ENCODE peak calls at places on chromosomes 16 and 17, in four cellular contexts. M, J, O and F are unnamed samples.

GRCh38 chr16:24577167-24577566 is 37.8 kb downstream of the RBBP6 start:
- DNase-seq in M (no peak), J (no peak), O (no peak), F (no peak)

GRCh38 chr16:19913306-19913717 is 28.7 kb upstream of the GPRC5B start:
- DNase-seq in M (no peak), J (no peak), O (no peak), F (no peak)

GRCh38 chr16:86734559-86735480 is 156.5 kb downstream of the FOXL1 start:
- DNase-seq in M (no peak), J (no peak), O (no peak), F (no peak)

GRCh38 chr17:80779961-80780380 is 211.7 kb upstream of the CHMP6 start:
- DNase-seq in M (no peak), J (no peak), O (no peak), F (no peak)

GRCh38 chr17:80855968-80856862 is 135.4 kb upstream of the CHMP6 start:
- DNase-seq in M (peak; percentile 74), J (peak; percentile 94), O (no peak), F (no peak)

GRCh38 chr17:33498069-33498468 is 205.0 kb upstream of the ASIC2 start:
- DNase-seq in M (no peak), J (no peak), O (no peak), F (no peak)

GRCh38 chr17:57406131-57406980 is 150.0 kb downstream of the MSI2 start:
- DNase-seq in M (no peak), J (no peak), O (peak; percentile 53), F (no peak)

GRCh38 chr16:89201467-89202377 is 1.4 kb upstream of the SLC22A31 start:
- DNase-seq in M (peak; percentile 71), J (peak; percentile 72), O (peak; percentile 89), F (peak; percentile 24)

GRCh38 chr17:76353599-76354316 is at the start of gene PRPSAP1:
- DNase-seq in M (peak; percentile 83), J (peak; percentile 84), O (peak; percentile 89), F (peak; percentile 73)

GRCh38 chr16:4847774-4848587 is 700 bp downstream of the UBN1 start:
- DNase-seq in M (peak; percentile 32), J (peak; percentile 48), O (peak; percentile 53), F (peak; percentile 46)

GRCh38 chr17:45690876-45691275 is 93.2 kb upstream of the CRHR1 start:
- DNase-seq in M (no peak), J (no peak), O (no peak), F (no peak)

GRCh38 chr17:49388290-49388640 is 26.2 kb upstream of the ZNF652 start:
- DNase-seq in M (no peak), J (peak; percentile 48), O (no peak), F (no peak)

GRCh38 chr16:88358033-88358481 is 24.7 kb upstream of the ZNF469 start:
- DNase-seq in M (no peak), J (no peak), O (no peak), F (no peak)